ENCODE peak calls at places on chromosomes 13 and 19, in ten cellular contexts. Q is stimulated activated CD4-positive, alpha-beta T cell treated with anti-CD3 and anti-CD28 coated beads, Interleukin-1b, Interleukin-23, amount 100 ng/mL, for 24 hours; E is A549; A is NCI-H1105; X is fibroblast of pulmonary artery; U is body of pancreas; M is activated CD8-positive, alpha-beta memory T cell treated with anti-CD3 and anti-CD28 coated beads for 24 hours; D is NCI-H748 treated with DMSO at 0.1 percent for 48 hours; S is nephron progenitor cell; J is skeletal muscle cell. L is an unnamed sample.

GRCh38 chr19:33868076-33868735 is 71.5 kb downstream of the KCTD15 start:
- DNase-seq in M (no peak), X (no peak), J (no peak), D (no peak), E (no peak), S (no peak), A (no peak), Q (no peak), U (no peak), L (no peak)

GRCh38 chr13:102392810-102393209 is 9.0 kb downstream of the FGF14 start:
- DNase-seq in D (no peak), J (no peak), U (no peak), Q (no peak), S (no peak), A (no peak), M (peak), X (no peak), E (no peak), L (no peak)

GRCh38 chr13:52809310-52809769 is 39.1 kb downstream of the PCDH8 start:
- DNase-seq in Q (no peak), M (peak), D (peak), A (peak), U (peak), E (peak), J (peak), S (peak), X (peak), L (peak)

GRCh38 chr13:67071918-67072598 is 158.1 kb downstream of the PCDH9 start:
- DNase-seq in M (no peak), Q (no peak), D (no peak), J (no peak), X (no peak), A (no peak), U (no peak), E (no peak), S (no peak), L (no peak)

GRCh38 chr13:30881191-30881651 is 24.9 kb upstream of the MEDAG start:
- DNase-seq in M (no peak), D (no peak), A (no peak), X (peak), J (no peak), S (no peak), E (no peak), Q (no peak), U (peak), L (no peak)

GRCh38 chr19:13573268-13573667 is 67.0 kb upstream of the CACNA1A start:
- DNase-seq in D (no peak), S (no peak), U (no peak), M (no peak), A (no peak), E (no peak), X (no peak), Q (no peak), J (no peak), L (no peak)

GRCh38 chr13:27792393-27793218 is at the start of gene GSX1:
- DNase-seq in U (peak), D (peak), A (no peak), J (peak), E (peak), S (peak), Q (peak), M (peak), X (peak), L (no peak)

GRCh38 chr13:75299913-75300862 is 181.8 kb downstream of the TBC1D4 start:
- DNase-seq in M (no peak), D (no peak), S (no peak), X (peak), E (no peak), J (peak), A (no peak), U (no peak), Q (no peak), L (no peak)

GRCh38 chr19:12792853-12793289 is 1.6 kb downstream of the JUNB start:
- DNase-seq in S (no peak), X (no peak), J (no peak), E (no peak), M (no peak), U (no peak), D (no peak), Q (no peak), A (no peak), L (no peak)

GRCh38 chr19:18057557-18057956 is 29.2 kb downstream of the IL12RB1 start:
- DNase-seq in X (no peak), U (peak), M (no peak), S (no peak), D (no peak), Q (no peak), A (no peak), J (no peak), E (no peak), L (no peak)

GRCh38 chr19:36686365-36687213 is 823 bp upstream of the ZNF567 start:
- DNase-seq in E (no peak), U (peak), J (no peak), Q (no peak), D (peak), A (peak), S (no peak), M (no peak), X (peak), L (no peak)

GRCh38 chr19:3543150-3544053 is 4.4 kb downstream of the TEKTIP1 start:
- DNase-seq in M (no peak), S (no peak), J (no peak), U (no peak), Q (no peak), X (no peak), A (no peak), D (no peak), E (no peak), L (no peak)

GRCh38 chr13:60019119-60019993 is 144.4 kb downstream of the DIAPH3 start:
- DNase-seq in U (no peak), S (no peak), J (no peak), D (no peak), E (no peak), Q (no peak), M (no peak), X (peak), A (no peak), L (no peak)

GRCh38 chr19:46660008-46660517 is 919 bp downstream of the DACT3 start:
- DNase-seq in U (no peak), M (no peak), E (peak), Q (no peak), A (no peak), J (no peak), S (peak), X (peak), D (no peak), L (no peak)

GRCh38 chr13:37187110-37187509 is 81.6 kb upstream of the CSNK1A1L start:
- DNase-seq in Q (no peak), X (peak), D (no peak), M (no peak), E (no peak), U (no peak), J (no peak), A (no peak), S (no peak), L (no peak)

GRCh38 chr19:6048808-6049405 is 61.4 kb downstream of the RFX2 start:
- DNase-seq in Q (peak), S (peak), M (peak), E (peak), A (peak), X (peak), D (peak), J (no peak), U (peak), L (peak)

GRCh38 chr19:13089139-13089856 is 13.4 kb downstream of the LYL1 start:
- DNase-seq in U (no peak), X (no peak), S (no peak), Q (no peak), J (no peak), E (peak), A (no peak), M (no peak), D (no peak), L (no peak)

GRCh38 chr13:97212540-97213146 is 9.5 kb upstream of the MBNL2 start:
- DNase-seq in Q (no peak), U (peak), J (no peak), X (peak), D (peak), E (peak), M (no peak), S (no peak), A (no peak), L (no peak)

GRCh38 chr13:105979131-105979530 is 556.3 kb downstream of the EFNB2 start:
- DNase-seq in M (no peak), D (no peak), U (no peak), X (no peak), E (peak), S (no peak), J (no peak), Q (no peak), A (no peak), L (no peak)

GRCh38 chr13:28705734-28706133 is 13.0 kb downstream of the SLC46A3 start:
- DNase-seq in D (no peak), A (no peak), J (no peak), M (no peak), U (no peak), S (no peak), Q (no peak), X (peak), E (no peak), L (no peak)

GRCh38 chr13:50701469-50701868 is 142.0 kb downstream of the DLEU7 start:
- DNase-seq in S (no peak), J (no peak), M (no peak), Q (no peak), E (no peak), A (no peak), D (no peak), X (no peak), U (no peak), L (no peak)

GRCh38 chr19:12833747-12834417 is 497 bp downstream of the RTBDN start:
- DNase-seq in D (peak), M (peak), Q (no peak), X (no peak), E (no peak), S (peak), U (peak), A (peak), J (no peak), L (no peak)

GRCh38 chr19:51020988-51021651 is 1.6 kb upstream of the KLK10 start:
- DNase-seq in D (peak), U (peak), J (peak), Q (no peak), M (no peak), A (peak), E (peak), X (peak), S (no peak), L (no peak)

GRCh38 chr13:21544515-21544914 is 59.5 kb downstream of the MICU2 start:
- DNase-seq in S (no peak), D (no peak), J (no peak), M (no peak), A (no peak), Q (no peak), E (no peak), X (no peak), U (no peak), L (no peak)

GRCh38 chr13:43991773-43992201 is 112.1 kb downstream of the LACC1 start:
- DNase-seq in Q (no peak), X (no peak), U (no peak), J (no peak), E (no peak), M (no peak), A (no peak), D (peak), S (no peak), L (no peak)

GRCh38 chr13:112685856-112686255 is 4.0 kb upstream of the ATP11A start:
- DNase-seq in A (no peak), E (no peak), Q (no peak), D (no peak), X (no peak), M (peak), J (no peak), S (no peak), U (peak), L (no peak)

GRCh38 chr19:38617764-38618589 is at the start of gene MAP4K1:
- DNase-seq in Q (peak), D (peak), X (no peak), J (no peak), U (peak), M (peak), A (peak), E (no peak), S (no peak), L (no peak)

GRCh38 chr13:113875829-113876228 is 12.0 kb upstream of the GAS6 start:
- DNase-seq in Q (no peak), X (no peak), U (no peak), D (no peak), A (no peak), M (no peak), E (no peak), S (no peak), J (no peak), L (no peak)

GRCh38 chr13:62879071-62879470 is 1463.4 kb upstream of the PCDH20 start:
- DNase-seq in J (peak), M (no peak), E (no peak), A (no peak), X (peak), S (no peak), U (no peak), Q (no peak), D (no peak), L (no peak)

GRCh38 chr19:50195224-50195623 is 8.2 kb upstream of the MYH14 start:
- DNase-seq in D (no peak), U (no peak), Q (no peak), J (no peak), S (no peak), M (no peak), A (no peak), E (no peak), X (no peak), L (no peak)

GRCh38 chr19:44605547-44605946 is 7.8 kb upstream of the IGSF23 start:
- DNase-seq in A (no peak), E (no peak), Q (no peak), U (no peak), X (no peak), S (no peak), D (no peak), J (no peak), M (no peak), L (no peak)

GRCh38 chr19:13118424-13119193 is 545 bp downstream of the NACC1 start:
- DNase-seq in A (peak), S (peak), U (peak), D (peak), J (no peak), X (peak), Q (no peak), M (peak), E (peak), L (no peak)

L was measured in NCI-H2107.